ENCODE peak calls at places on chromosome 17, in four cellular contexts. U is brain microvascular endothelial cell, D is A549, K is left ventricle myocardium inferior. B is an unnamed sample.

GRCh38 chr17:56754523-56755208 is 79.1 kb downstream of the C17orf67 start:
- DNase-seq in K (no peak), U (peak), D (peak), B (no peak)

GRCh38 chr17:7219812-7220592 is at the start of the genes ACADVL and DLG4:
- DNase-seq in K (peak), U (peak), D (peak), B (peak)

GRCh38 chr17:75995385-75995925 is 5.2 kb upstream of the CDK3 start:
- DNase-seq in D (no peak), U (no peak), K (no peak), B (no peak)

GRCh38 chr17:79991140-79991923 is 44.3 kb downstream of the TBC1D16 start:
- DNase-seq in K (peak), U (peak), D (peak), B (peak)

GRCh38 chr17:41730479-41730878 is 4.0 kb downstream of the HAP1 start:
- DNase-seq in K (no peak), D (no peak), U (no peak), B (no peak)

GRCh38 chr17:74874615-74875037 is 1.8 kb upstream of the FDXR start:
- DNase-seq in K (no peak), U (no peak), D (no peak), B (no peak)

GRCh38 chr17:79619196-79619595 is 8.3 kb upstream of the RBFOX3 start:
- DNase-seq in K (peak), D (no peak), U (no peak), B (no peak)

GRCh38 chr17:63278731-63279442 is 167.2 kb downstream of the CYB561 start:
- DNase-seq in U (no peak), K (no peak), D (no peak), B (no peak)

GRCh38 chr17:50949128-50950001 is 83.2 kb upstream of the TOB1 start:
- DNase-seq in K (no peak), D (no peak), U (no peak), B (no peak)

GRCh38 chr17:56737741-56738161 is 96.0 kb downstream of the C17orf67 start:
- DNase-seq in K (no peak), D (no peak), U (peak), B (no peak)

GRCh38 chr17:73256220-73256619 is 5.5 kb downstream of the CPSF4L start:
- DNase-seq in K (no peak), U (no peak), D (no peak), B (no peak)

GRCh38 chr17:31425646-31426045 is 34.2 kb downstream of the RAB11FIP4 start:
- DNase-seq in D (no peak), U (no peak), K (peak), B (no peak)

GRCh38 chr17:38749222-38750043 is 1.3 kb upstream of the PCGF2 start:
- DNase-seq in U (no peak), K (peak), D (peak), B (peak)

GRCh38 chr17:13750783-13751484 is 149.2 kb upstream of the HS3ST3A1 start:
- DNase-seq in D (no peak), U (no peak), K (no peak), B (no peak)

GRCh38 chr17:57211543-57211942 is 44.8 kb upstream of the MSI2 start:
- DNase-seq in D (peak), U (no peak), K (no peak), B (no peak)

GRCh38 chr17:55783684-55784245 is 32.9 kb downstream of the PCTP start:
- DNase-seq in D (no peak), K (peak), U (no peak), B (peak)

GRCh38 chr17:16463341-16464000 is 28.5 kb downstream of the LRRC75A start:
- DNase-seq in D (peak), K (peak), U (no peak), B (no peak)

GRCh38 chr17:42276359-42276608 is at the start of gene STAT5B:
- DNase-seq in K (peak), U (peak), D (peak), B (peak)

GRCh38 chr17:65472602-65473001 is 88.8 kb downstream of the AXIN2 start:
- DNase-seq in U (no peak), D (no peak), K (no peak), B (peak)

GRCh38 chr17:33291248-33292183 is 1.6 kb downstream of the ASIC2 start:
- DNase-seq in D (peak), K (no peak), U (no peak), B (no peak)
- H3K4me3 ChIP-seq in D (peak), K (peak), U (peak), B (peak)

GRCh38 chr17:68513932-68514331 is 1.7 kb downstream of the PRKAR1A start:
- DNase-seq in K (no peak), U (no peak), D (no peak), B (no peak)
- H3K27ac ChIP-seq in K (peak), U (peak), D (peak), B (no peak)

GRCh38 chr17:81553018-81553615 is 964 bp upstream of the FAAP100 start:
- DNase-seq in U (peak), D (peak), K (peak), B (peak)
- TF ChIP-seq CTCF in U (no peak), D (no peak), K (no peak), B (no peak)

GRCh38 chr17:5896215-5896614 is 174.0 kb upstream of the WSCD1 start:
- DNase-seq in K (no peak), D (no peak), U (no peak), B (no peak)
- H3K4me3 ChIP-seq in K (no peak), D (no peak), U (no peak), B (no peak)

DNA sequence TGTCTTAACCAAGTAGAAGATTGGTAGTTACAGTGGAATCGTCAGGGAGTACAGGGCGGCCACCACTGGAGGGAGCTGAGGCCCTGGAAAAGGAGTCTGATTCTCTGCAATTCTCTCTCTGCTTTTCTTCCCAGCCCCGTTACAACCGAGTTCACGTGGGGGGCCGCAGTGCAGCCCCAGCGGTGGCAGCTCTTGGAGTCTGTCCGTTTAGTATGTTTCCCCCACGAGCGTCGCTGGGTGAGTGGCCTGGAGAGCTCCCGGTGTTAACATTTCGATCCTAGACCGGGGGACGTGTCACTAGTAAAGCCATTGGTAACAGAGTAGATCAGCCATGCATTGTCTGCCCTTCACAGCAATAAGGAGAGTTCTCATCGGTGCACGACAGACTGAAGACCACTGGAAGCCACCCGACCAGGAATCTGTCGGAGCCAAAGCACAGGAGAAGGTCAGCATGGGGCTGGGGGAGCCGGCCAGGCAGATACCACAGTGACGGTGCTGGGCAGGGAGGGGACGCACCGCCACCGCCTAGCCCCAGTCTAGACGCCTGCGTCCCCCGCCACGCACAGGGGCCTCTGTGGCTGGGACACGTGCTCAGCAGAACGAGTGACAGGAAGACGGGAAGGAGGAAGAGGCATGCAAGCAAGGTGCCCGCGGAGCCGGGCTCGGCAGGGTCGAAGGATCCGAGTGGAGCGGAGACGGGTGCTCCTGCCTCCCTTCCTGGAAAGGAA is 15.7 kb downstream of the SLC16A3 start:
- DNase-seq in U (no peak), K (no peak), D (peak), B (no peak)
- H3K27ac ChIP-seq in U (no peak), K (no peak), D (no peak), B (no peak)

GRCh38 chr17:44006581-44007345 is 2.3 kb downstream of the NAGS start:
- DNase-seq in D (peak), K (peak), U (peak), B (peak)

GRCh38 chr17:44005865-44006580 is 1.6 kb downstream of the NAGS start:
- DNase-seq in D (peak), K (no peak), U (no peak), B (no peak)

GRCh38 chr17:44008205-44008909 is 3.9 kb downstream of the NAGS start:
- DNase-seq in D (no peak), K (no peak), U (no peak), B (no peak)

GRCh38 chr17:44005527-44005864 is 1.1 kb downstream of the NAGS start:
- DNase-seq in D (no peak), K (no peak), U (no peak), B (no peak)

DNA sequence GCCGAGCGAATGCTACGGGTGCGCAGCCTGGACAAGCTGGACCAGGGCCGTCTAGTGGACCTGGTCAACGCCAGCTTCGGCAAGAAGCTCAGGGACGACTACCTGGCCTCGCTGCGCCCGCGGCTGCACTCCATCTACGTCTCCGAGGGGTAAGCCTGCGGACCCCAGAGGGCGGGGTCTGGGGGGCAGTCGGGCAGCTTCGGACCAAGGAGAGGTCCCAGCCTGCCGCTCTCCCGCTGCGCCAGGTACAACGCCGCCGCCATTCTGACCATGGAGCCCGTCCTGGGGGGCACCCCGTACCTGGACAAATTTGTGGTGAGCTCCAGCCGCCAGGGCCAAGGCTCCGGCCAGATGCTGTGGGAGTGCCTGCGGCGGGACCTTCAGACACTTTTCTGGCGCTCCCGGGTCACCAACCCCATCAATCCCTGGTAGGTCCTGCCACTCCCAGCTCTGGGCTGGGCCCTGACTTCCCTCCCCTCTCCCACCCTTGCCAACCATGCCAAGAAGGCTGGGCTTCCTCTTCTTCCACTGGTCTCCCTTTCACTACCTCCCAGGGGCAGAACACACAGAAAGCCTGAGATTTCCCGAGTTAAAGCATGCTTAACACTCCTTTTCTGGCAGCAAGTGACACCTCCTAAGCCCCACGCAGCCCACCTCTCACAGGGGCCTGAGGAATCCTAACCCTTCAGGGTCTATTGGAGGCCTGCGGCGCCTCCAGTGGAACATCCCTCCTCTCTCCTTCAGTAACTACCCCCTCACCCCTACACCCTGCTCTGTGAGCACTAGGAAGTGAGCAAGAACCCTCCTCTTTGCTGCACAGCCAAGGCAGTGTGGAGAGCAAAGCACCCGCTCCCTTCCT is 3.2 kb downstream of the NAGS start:
- DNase-seq in K (peak), D (no peak), U (no peak), B (no peak)
- TF ChIP-seq CTCF in K (no peak), D (no peak), U (no peak), B (no peak)

B was measured in lung.